ENCODE peak calls at places on chromosomes 12 and 14, in six cellular contexts. One of them, this sample, is unnamed.
A peak's percentile ranks its signal among the peaks of the same experiment; 100 is the strongest.

GRCh38 chr14:58829594-58829993 is 191.8 kb downstream of the DACT1 start:
- DNase-seq in H1: no peak
- DNase-seq in IMR-90: peak; percentile 58
- DNase-seq in trophoblast cell: no peak
- DNase-seq in H9: no peak
- DNase-seq in mesenchymal stem cell: peak; percentile 74
- DNase-seq in this sample: no peak

GRCh38 chr12:108140501-108140900 is 11.4 kb downstream of the WSCD2 start:
- DNase-seq in H1: no peak
- DNase-seq in IMR-90: no peak
- DNase-seq in trophoblast cell: no peak
- DNase-seq in H9: no peak
- DNase-seq in mesenchymal stem cell: no peak
- DNase-seq in this sample: no peak

GRCh38 chr14:64591809-64592208 is 42.0 kb downstream of the PPP1R36 start:
- DNase-seq in H1: no peak
- DNase-seq in IMR-90: peak; percentile 43
- DNase-seq in trophoblast cell: no peak
- DNase-seq in H9: no peak
- DNase-seq in mesenchymal stem cell: peak; percentile 54
- DNase-seq in this sample: no peak

GRCh38 chr12:40716037-40716436 is 23.8 kb downstream of the CNTN1 start:
- DNase-seq in H1: no peak
- DNase-seq in IMR-90: no peak
- DNase-seq in trophoblast cell: no peak
- DNase-seq in H9: no peak
- DNase-seq in mesenchymal stem cell: no peak
- DNase-seq in this sample: no peak

GRCh38 chr12:87155616-87156015 is 873.6 kb downstream of the C12orf50 start:
- DNase-seq in H1: no peak
- DNase-seq in IMR-90: peak; percentile 46
- DNase-seq in trophoblast cell: peak; percentile 51
- DNase-seq in H9: no peak
- DNase-seq in mesenchymal stem cell: peak; percentile 19
- DNase-seq in this sample: no peak

GRCh38 chr12:48865141-48865440 is 579 bp downstream of the RND1 start:
- DNase-seq in H1: no peak
- DNase-seq in IMR-90: no peak
- DNase-seq in trophoblast cell: no peak
- DNase-seq in H9: peak; percentile 56
- DNase-seq in mesenchymal stem cell: no peak
- DNase-seq in this sample: no peak

GRCh38 chr12:52532636-52533035 is 12.4 kb upstream of the KRT5 start:
- DNase-seq in H1: no peak
- DNase-seq in IMR-90: no peak
- DNase-seq in trophoblast cell: no peak
- DNase-seq in H9: no peak
- DNase-seq in mesenchymal stem cell: no peak
- DNase-seq in this sample: no peak

GRCh38 chr14:22982477-22983245 is at the start of gene AJUBA:
- DNase-seq in H1: peak; percentile 89
- DNase-seq in IMR-90: peak; percentile 92
- DNase-seq in trophoblast cell: peak; percentile 92
- DNase-seq in H9: peak; percentile 88
- DNase-seq in mesenchymal stem cell: peak; percentile 97
- DNase-seq in this sample: peak; percentile 93

GRCh38 chr12:139585-139984 is 73.0 kb downstream of the IQSEC3 start:
- DNase-seq in H1: no peak
- DNase-seq in IMR-90: peak; percentile 20
- DNase-seq in trophoblast cell: no peak
- DNase-seq in H9: no peak
- DNase-seq in mesenchymal stem cell: no peak
- DNase-seq in this sample: no peak

GRCh38 chr12:25493682-25494081 is 59.4 kb downstream of the LMNTD1 start:
- DNase-seq in H1: no peak
- DNase-seq in IMR-90: no peak
- DNase-seq in trophoblast cell: no peak
- DNase-seq in H9: no peak
- DNase-seq in mesenchymal stem cell: no peak
- DNase-seq in this sample: no peak

GRCh38 chr12:110403146-110403974 is at the start of gene ANAPC7:
- DNase-seq in H1: peak; percentile 90
- DNase-seq in IMR-90: peak; percentile 90
- DNase-seq in trophoblast cell: peak; percentile 97
- DNase-seq in H9: peak; percentile 93
- DNase-seq in mesenchymal stem cell: peak; percentile 94
- DNase-seq in this sample: peak; percentile 91

GRCh38 chr12:89880695-89881350 is 172.2 kb upstream of the ATP2B1 start:
- DNase-seq in H1: no peak
- DNase-seq in IMR-90: no peak
- DNase-seq in trophoblast cell: no peak
- DNase-seq in H9: no peak
- DNase-seq in mesenchymal stem cell: no peak
- DNase-seq in this sample: no peak

GRCh38 chr12:48979602-48980388 is 1.7 kb downstream of the WNT1 start:
- DNase-seq in H1: no peak
- DNase-seq in IMR-90: no peak
- DNase-seq in trophoblast cell: no peak
- DNase-seq in H9: peak; percentile 58
- DNase-seq in mesenchymal stem cell: no peak
- DNase-seq in this sample: no peak

GRCh38 chr12:28191690-28192089 is 1.4 kb downstream of the CCDC91 start:
- DNase-seq in H1: no peak
- DNase-seq in IMR-90: peak; percentile 2
- DNase-seq in trophoblast cell: peak; percentile 26
- DNase-seq in H9: no peak
- DNase-seq in mesenchymal stem cell: peak; percentile 55
- DNase-seq in this sample: no peak

GRCh38 chr12:40692617-40693502 is 621 bp downstream of the CNTN1 start:
- DNase-seq in H1: peak; percentile 75
- DNase-seq in IMR-90: no peak
- DNase-seq in trophoblast cell: no peak
- DNase-seq in H9: peak; percentile 66
- DNase-seq in mesenchymal stem cell: no peak
- DNase-seq in this sample: peak; percentile 20

GRCh38 chr12:2555487-2556082 is 239.2 kb upstream of the FKBP4 start:
- DNase-seq in H1: no peak
- DNase-seq in IMR-90: no peak
- DNase-seq in trophoblast cell: no peak
- DNase-seq in H9: peak; percentile 58
- DNase-seq in mesenchymal stem cell: no peak
- DNase-seq in this sample: no peak

GRCh38 chr12:127555071-127555470 is 711.9 kb upstream of the TMEM132C start:
- DNase-seq in H1: no peak
- DNase-seq in IMR-90: no peak
- DNase-seq in trophoblast cell: no peak
- DNase-seq in H9: no peak
- DNase-seq in mesenchymal stem cell: no peak
- DNase-seq in this sample: no peak

GRCh38 chr12:12890815-12891645 is at the start of gene GPRC5A:
- DNase-seq in H1: peak; percentile 75
- DNase-seq in IMR-90: peak; percentile 98
- DNase-seq in trophoblast cell: peak; percentile 97
- DNase-seq in H9: peak; percentile 78
- DNase-seq in mesenchymal stem cell: peak; percentile 94
- DNase-seq in this sample: no peak

GRCh38 chr14:51733147-51733546 is 81.4 kb downstream of the FRMD6 start:
- DNase-seq in H1: no peak
- DNase-seq in IMR-90: no peak
- DNase-seq in trophoblast cell: no peak
- DNase-seq in H9: no peak
- DNase-seq in mesenchymal stem cell: no peak
- DNase-seq in this sample: no peak
- H4K91ac ChIP-seq in H1: no peak overlapping the region
- H4K91ac ChIP-seq in IMR-90: no peak overlapping the region
- H4K91ac ChIP-seq in trophoblast cell: no peak overlapping the region
- H4K91ac ChIP-seq in H9: no peak overlapping the region
- H4K91ac ChIP-seq in mesenchymal stem cell: no peak overlapping the region
- H4K91ac ChIP-seq in this sample: no peak overlapping the region

GRCh38 chr12:17015501-17015900 is 409.5 kb upstream of the LMO3 start:
- DNase-seq in H1: no peak
- DNase-seq in IMR-90: no peak
- DNase-seq in trophoblast cell: no peak
- DNase-seq in H9: no peak
- DNase-seq in mesenchymal stem cell: no peak
- DNase-seq in this sample: no peak
- H3K27me3 ChIP-seq in H1: no peaks in the 10 kb centered on the region
- H3K27me3 ChIP-seq in IMR-90: no peaks in the 10 kb centered on the region
- H3K27me3 ChIP-seq in trophoblast cell: no peaks in the 10 kb centered on the region
- H3K27me3 ChIP-seq in H9: no peaks in the 10 kb centered on the region
- H3K27me3 ChIP-seq in mesenchymal stem cell: no peaks in the 10 kb centered on the region
- H3K27me3 ChIP-seq in this sample: no peaks in the 10 kb centered on the region

GRCh38 chr12:24228371-24228770 is 278.9 kb upstream of the SOX5 start:
- DNase-seq in H1: no peak
- DNase-seq in IMR-90: no peak
- DNase-seq in trophoblast cell: no peak
- DNase-seq in H9: no peak
- DNase-seq in mesenchymal stem cell: no peak
- DNase-seq in this sample: no peak

GRCh38 chr12:24230061-24230460 is 280.6 kb upstream of the SOX5 start:
- DNase-seq in H1: no peak
- DNase-seq in IMR-90: no peak
- DNase-seq in trophoblast cell: no peak
- DNase-seq in H9: peak; percentile 39
- DNase-seq in mesenchymal stem cell: no peak
- DNase-seq in this sample: peak; percentile 79

GRCh38 chr12:24227550-24227949 is 278.1 kb upstream of the SOX5 start:
- DNase-seq in H1: no peak
- DNase-seq in IMR-90: peak; percentile 16
- DNase-seq in trophoblast cell: no peak
- DNase-seq in H9: no peak
- DNase-seq in mesenchymal stem cell: peak; percentile 21
- DNase-seq in this sample: no peak

GRCh38 chr12:24231298-24231697 is 281.8 kb upstream of the SOX5 start:
- DNase-seq in H1: no peak
- DNase-seq in IMR-90: no peak
- DNase-seq in trophoblast cell: no peak
- DNase-seq in H9: no peak
- DNase-seq in mesenchymal stem cell: no peak
- DNase-seq in this sample: no peak

GRCh38 chr12:24228980-24229730 is 279.7 kb upstream of the SOX5 start:
- DNase-seq in H1: no peak
- DNase-seq in IMR-90: peak; percentile 28
- DNase-seq in trophoblast cell: no peak
- DNase-seq in H9: no peak
- DNase-seq in mesenchymal stem cell: no peak
- DNase-seq in this sample: no peak
- H4K8ac ChIP-seq in H1: no peak overlapping the region
- H4K8ac ChIP-seq in IMR-90: no peak overlapping the region
- H4K8ac ChIP-seq in trophoblast cell: no peak overlapping the region
- H4K8ac ChIP-seq in H9: no peak overlapping the region
- H4K8ac ChIP-seq in mesenchymal stem cell: peak overlapping the region; percentile 62
- H4K8ac ChIP-seq in this sample: no peak overlapping the region

GRCh38 chr14:101754893-101755292 is 6.6 kb upstream of the PPP2R5C start:
- DNase-seq in H1: no peak
- DNase-seq in IMR-90: no peak
- DNase-seq in trophoblast cell: no peak
- DNase-seq in H9: no peak
- DNase-seq in mesenchymal stem cell: no peak
- DNase-seq in this sample: no peak
- H4K91ac ChIP-seq in H1: no peak overlapping the region
- H4K91ac ChIP-seq in IMR-90: no peak overlapping the region
- H4K91ac ChIP-seq in trophoblast cell: no peak overlapping the region
- H4K91ac ChIP-seq in H9: no peak overlapping the region
- H4K91ac ChIP-seq in mesenchymal stem cell: no peak overlapping the region
- H4K91ac ChIP-seq in this sample: no peak overlapping the region

GRCh38 chr14:52313903-52314481 is at the start of gene PTGER2:
- DNase-seq in H1: no peak
- DNase-seq in IMR-90: peak; percentile 97
- DNase-seq in trophoblast cell: peak; percentile 53
- DNase-seq in H9: peak; percentile 59
- DNase-seq in mesenchymal stem cell: peak; percentile 95
- DNase-seq in this sample: peak; percentile 59

GRCh38 chr14:52314521-52315354 is 626 bp downstream of the PTGER2 start:
- DNase-seq in H1: peak; percentile 75
- DNase-seq in IMR-90: peak; percentile 32
- DNase-seq in trophoblast cell: no peak
- DNase-seq in H9: peak; percentile 58
- DNase-seq in mesenchymal stem cell: peak; percentile 56
- DNase-seq in this sample: no peak

GRCh38 chr14:52315355-52315718 is 1.2 kb downstream of the PTGER2 start:
- DNase-seq in H1: no peak
- DNase-seq in IMR-90: peak; percentile 39
- DNase-seq in trophoblast cell: peak; percentile 13
- DNase-seq in H9: no peak
- DNase-seq in mesenchymal stem cell: peak; percentile 41
- DNase-seq in this sample: no peak

GRCh38 chr14:52318829-52319604 is 4.9 kb downstream of the PTGER2 start:
- DNase-seq in H1: no peak
- DNase-seq in IMR-90: peak; percentile 29
- DNase-seq in trophoblast cell: no peak
- DNase-seq in H9: no peak
- DNase-seq in mesenchymal stem cell: no peak
- DNase-seq in this sample: no peak

DNA sequence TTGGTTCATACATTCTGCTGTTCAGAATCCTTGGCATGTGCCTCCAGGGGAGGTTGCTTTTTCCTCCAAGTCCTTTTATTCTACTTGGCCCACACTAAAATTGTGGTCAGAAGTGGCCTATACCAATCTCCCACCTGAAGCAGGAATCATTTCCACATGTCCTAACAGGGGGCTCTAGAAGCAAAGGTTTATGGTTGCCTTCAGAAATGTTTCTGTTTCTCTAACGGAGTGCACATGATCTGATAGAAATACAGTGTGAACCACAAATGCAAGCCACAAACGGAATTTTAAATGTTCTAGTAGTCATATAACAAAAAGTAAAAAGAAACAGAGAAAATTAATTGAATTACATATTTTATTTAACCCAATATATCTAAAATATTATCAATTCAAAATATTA is 3.9 kb downstream of the PTGER2 start:
- DNase-seq in H1: no peak
- DNase-seq in IMR-90: no peak
- DNase-seq in trophoblast cell: no peak
- DNase-seq in H9: no peak
- DNase-seq in mesenchymal stem cell: no peak
- DNase-seq in this sample: no peak
- H3K27me3 ChIP-seq in H1: peaks cover 44% of the 10 kb centered on the region
- H3K27me3 ChIP-seq in IMR-90: no peaks in the 10 kb centered on the region
- H3K27me3 ChIP-seq in trophoblast cell: peaks cover 37% of the 10 kb centered on the region
- H3K27me3 ChIP-seq in H9: peaks cover 35% of the 10 kb centered on the region
- H3K27me3 ChIP-seq in mesenchymal stem cell: no peaks in the 10 kb centered on the region
- H3K27me3 ChIP-seq in this sample: peaks cover 68% of the 10 kb centered on the region

DNA sequence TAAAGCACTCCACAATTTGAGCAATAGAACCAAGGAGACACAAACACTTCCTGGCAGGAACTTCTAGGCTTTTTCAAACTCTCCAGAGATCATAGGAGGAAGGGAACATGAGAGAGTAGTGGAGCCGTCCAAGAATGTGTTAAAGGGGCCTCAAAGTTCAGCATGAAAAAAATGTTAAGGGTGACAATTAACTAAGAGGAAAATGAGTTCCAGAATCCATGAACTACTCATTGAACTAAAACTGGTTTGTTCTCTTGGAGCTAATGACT is 122.0 kb downstream of the WIF1 start:
- DNase-seq in H1: no peak
- DNase-seq in IMR-90: no peak
- DNase-seq in trophoblast cell: no peak
- DNase-seq in H9: no peak
- DNase-seq in mesenchymal stem cell: no peak
- DNase-seq in this sample: no peak
- H4K8ac ChIP-seq in H1: no peak overlapping the region
- H4K8ac ChIP-seq in IMR-90: no peak overlapping the region
- H4K8ac ChIP-seq in trophoblast cell: no peak overlapping the region
- H4K8ac ChIP-seq in H9: no peak overlapping the region
- H4K8ac ChIP-seq in mesenchymal stem cell: no peak overlapping the region
- H4K8ac ChIP-seq in this sample: no peak overlapping the region